ENCODE peak calls at places on chromosomes 16 and 17, in ten cellular contexts. S is naive thymus-derived CD4-positive, alpha-beta T cell; W is GM23338; B is RWPE2; M is aorta; G is body of pancreas; K is CD8-positive, alpha-beta T cell; A is upper lobe of left lung; E is upper lobe of right lung; O is right lobe of liver. F is an unnamed sample.

GRCh38 chr16:19549688-19550087 is 5.8 kb upstream of the VPS35L start:
- ATAC-seq in E (no peak), K (no peak), O (no peak), G (no peak), B (no peak), S (no peak), M (no peak), A (no peak), W (no peak), F (no peak)

GRCh38 chr16:81817296-81817695 is 38.2 kb downstream of the PLCG2 start:
- ATAC-seq in A (no peak), K (peak), O (no peak), W (no peak), E (no peak), B (no peak), G (no peak), M (no peak), S (peak), F (no peak)

GRCh38 chr17:77392376-77393273 is 251.9 kb downstream of the SEC14L1 start:
- ATAC-seq in A (peak), M (peak), E (peak), K (no peak), W (peak), B (no peak), O (peak), S (no peak), G (peak), F (peak)

GRCh38 chr17:78137392-78138203 is 7.0 kb downstream of the TMC8 start:
- ATAC-seq in G (no peak), K (no peak), E (no peak), M (no peak), O (no peak), S (no peak), B (no peak), A (no peak), W (no peak), F (no peak)

GRCh38 chr16:11395008-11395948 is 50.0 kb downstream of the RMI2 start:
- ATAC-seq in E (no peak), K (no peak), S (no peak), W (no peak), B (no peak), M (no peak), G (no peak), O (no peak), A (no peak), F (no peak)

GRCh38 chr17:48299760-48300159 is 130.3 kb downstream of the SKAP1 start:
- ATAC-seq in S (no peak), M (no peak), E (no peak), A (no peak), K (no peak), G (no peak), B (no peak), W (no peak), O (no peak), F (no peak)

GRCh38 chr17:27984816-27985215 is 57.7 kb upstream of the NLK start:
- ATAC-seq in B (no peak), M (no peak), K (no peak), W (no peak), G (peak), A (no peak), S (no peak), E (peak), O (peak), F (peak)

GRCh38 chr17:78793415-78793814 is 11.3 kb upstream of the CYTH1 start:
- ATAC-seq in M (no peak), K (no peak), S (no peak), G (no peak), E (no peak), A (no peak), B (no peak), W (no peak), O (no peak), F (no peak)

GRCh38 chr17:74234482-74234881 is 21.1 kb downstream of the TTYH2 start:
- ATAC-seq in W (no peak), O (no peak), B (no peak), G (no peak), K (no peak), S (no peak), M (no peak), E (no peak), A (no peak), F (no peak)

GRCh38 chr17:65885484-65885883 is 306.4 kb downstream of the CEP112 start:
- ATAC-seq in E (no peak), A (no peak), B (no peak), W (no peak), K (no peak), M (no peak), G (no peak), S (no peak), O (no peak), F (no peak)

GRCh38 chr17:5044630-5045029 is 9.4 kb upstream of the SLC52A1 start:
- ATAC-seq in B (no peak), A (no peak), E (no peak), G (no peak), W (no peak), O (no peak), M (no peak), K (no peak), S (no peak), F (no peak)

GRCh38 chr16:396605-397004 is 394 bp upstream of the NME4 start:
- ATAC-seq in A (peak), W (peak), K (no peak), S (no peak), O (peak), G (no peak), E (no peak), B (no peak), M (no peak), F (peak)

GRCh38 chr17:58322581-58323419 is 5.8 kb downstream of the TSPOAP1 start:
- ATAC-seq in A (no peak), B (no peak), S (no peak), K (no peak), O (no peak), G (no peak), W (no peak), E (no peak), M (no peak), F (no peak)

GRCh38 chr17:74953129-74953687 is 17.5 kb downstream of the OTOP3 start:
- ATAC-seq in K (no peak), S (no peak), M (no peak), E (no peak), O (no peak), B (no peak), A (no peak), W (no peak), G (no peak), F (no peak)

GRCh38 chr17:82871776-82872561 is 32.1 kb upstream of the ZNF750 start:
- ATAC-seq in W (no peak), A (no peak), E (no peak), M (no peak), K (no peak), O (no peak), G (no peak), S (no peak), B (no peak), F (no peak)

GRCh38 chr17:2418572-2418971 is 17.7 kb upstream of the MNT start:
- ATAC-seq in B (no peak), A (no peak), M (no peak), S (no peak), G (peak), E (peak), O (no peak), K (no peak), W (no peak), F (peak)

GRCh38 chr17:66422181-66422580 is 119.8 kb downstream of the PRKCA start:
- ATAC-seq in G (peak), O (peak), K (no peak), S (no peak), M (no peak), B (peak), E (no peak), W (no peak), A (peak), F (no peak)

GRCh38 chr16:27624154-27625049 is 74.5 kb downstream of the KATNIP start:
- ATAC-seq in E (no peak), O (peak), K (no peak), W (no peak), M (no peak), A (no peak), S (no peak), G (no peak), B (no peak), F (no peak)

GRCh38 chr17:29048440-29049360 is 5.8 kb downstream of the PIPOX start:
- ATAC-seq in K (no peak), S (no peak), M (no peak), G (no peak), A (no peak), E (no peak), W (peak), B (peak), O (no peak), F (no peak)

GRCh38 chr17:76561799-76562268 is 22.0 kb downstream of the PRCD start:
- ATAC-seq in W (no peak), M (no peak), G (peak), O (no peak), E (no peak), S (no peak), B (peak), K (no peak), A (no peak), F (no peak)

GRCh38 chr17:12665263-12666210 is at the start of gene MYOCD:
- ATAC-seq in S (no peak), M (peak), A (peak), K (no peak), B (peak), W (peak), O (peak), E (peak), G (peak), F (peak)

GRCh38 chr17:67466251-67466650 is 89.2 kb downstream of the PITPNC1 start:
- ATAC-seq in G (no peak), M (no peak), O (no peak), W (peak), K (no peak), E (no peak), A (no peak), S (no peak), B (no peak), F (no peak)

GRCh38 chr17:70629902-70630301 is 460.6 kb downstream of the KCNJ2 start:
- ATAC-seq in M (no peak), A (no peak), E (no peak), K (no peak), W (no peak), B (no peak), S (no peak), O (no peak), G (no peak), F (no peak)

GRCh38 chr17:12620200-12620720 is 45.4 kb upstream of the MYOCD start:
- ATAC-seq in B (peak), K (no peak), S (no peak), W (peak), E (no peak), G (no peak), O (no peak), M (no peak), A (no peak), F (no peak)

GRCh38 chr17:12730931-12731521 is 58.3 kb upstream of the ARHGAP44 start:
- ATAC-seq in W (peak), G (peak), M (peak), S (no peak), K (no peak), A (peak), B (peak), E (peak), O (peak), F (peak)

GRCh38 chr16:19294156-19294649 is 8.7 kb downstream of the CLEC19A start:
- ATAC-seq in O (peak), G (peak), E (peak), B (no peak), M (peak), W (no peak), K (no peak), S (peak), A (peak), F (peak)

GRCh38 chr17:36978810-36979584 is 30.2 kb downstream of the AATF start:
- ATAC-seq in E (no peak), S (no peak), K (no peak), A (no peak), O (no peak), G (no peak), B (peak), M (no peak), W (no peak), F (no peak)

GRCh38 chr17:29214215-29215146 is 32.2 kb upstream of the CRYBA1 start:
- ATAC-seq in E (peak), B (no peak), O (peak), K (no peak), G (no peak), M (no peak), A (peak), W (no peak), S (peak), F (no peak)

GRCh38 chr17:40915721-40916256 is 21.7 kb downstream of the KRT23 start:
- ATAC-seq in B (peak), O (no peak), M (no peak), S (peak), G (peak), E (peak), A (peak), W (no peak), K (no peak), F (no peak)

GRCh38 chr17:19344311-19345066 is 18.0 kb downstream of the B9D1 start:
- ATAC-seq in M (no peak), G (no peak), A (no peak), E (no peak), S (no peak), O (no peak), W (no peak), B (no peak), K (no peak), F (no peak)

GRCh38 chr16:83932304-83932703 is 20.7 kb upstream of the OSGIN1 start:
- ATAC-seq in W (peak), O (no peak), E (no peak), B (no peak), A (no peak), S (no peak), K (no peak), G (no peak), M (no peak), F (no peak)

GRCh38 chr17:82922646-82923045 is 82.8 kb upstream of the ZNF750 start:
- ATAC-seq in M (no peak), K (no peak), E (no peak), W (no peak), O (peak), S (no peak), B (no peak), G (peak), A (no peak), F (no peak)

GRCh38 chr16:9014389-9014788 is 50.7 kb upstream of the USP7 start:
- ATAC-seq in S (no peak), M (no peak), W (no peak), A (no peak), E (no peak), G (no peak), O (no peak), K (no peak), B (no peak), F (no peak)

GRCh38 chr17:48064638-48065037 is 16.5 kb downstream of the NFE2L1 start:
- ATAC-seq in G (no peak), K (no peak), E (no peak), S (no peak), M (no peak), W (peak), O (no peak), A (no peak), B (no peak), F (no peak)

GRCh38 chr16:25966172-25967097 is 274.7 kb downstream of the HS3ST4 start:
- ATAC-seq in K (no peak), B (no peak), S (no peak), O (no peak), M (no peak), G (no peak), A (no peak), W (no peak), E (no peak), F (no peak)

GRCh38 chr17:35372846-35373531 is 432 bp downstream of the SLFN11 start:
- ATAC-seq in W (peak), B (no peak), S (peak), G (peak), A (peak), O (peak), K (peak), M (peak), E (peak), F (peak)

GRCh38 chr17:82956726-82957468 is 117.1 kb upstream of the ZNF750 start:
- ATAC-seq in M (peak), G (peak), S (no peak), O (no peak), E (peak), W (no peak), B (no peak), A (no peak), K (no peak), F (no peak)

GRCh38 chr16:69814078-69814477 is 51.9 kb downstream of the WWP2 start:
- ATAC-seq in K (no peak), O (no peak), B (no peak), E (no peak), G (peak), S (no peak), M (no peak), A (no peak), W (no peak), F (no peak)

GRCh38 chr16:57601801-57602478 is 26.5 kb upstream of the ADGRG1 start:
- ATAC-seq in G (no peak), S (peak), O (peak), E (peak), W (no peak), A (no peak), M (no peak), B (no peak), K (peak), F (no peak)
- H3K4me3 ChIP-seq in G (no peak), S (no peak), O (no peak), E (no peak), W (no peak), A (no peak), M (no peak), B (no peak), K (peak), F (no peak)

GRCh38 chr16:68275611-68276191 is 11.4 kb downstream of the SLC7A6 start:
- ATAC-seq in O (no peak), K (peak), E (no peak), M (no peak), W (no peak), S (peak), A (no peak), G (no peak), B (peak), F (no peak)
- H3K4me3 ChIP-seq in O (no peak), K (peak), E (no peak), M (no peak), W (no peak), S (peak), A (no peak), G (no peak), B (no peak), F (no peak)

DNA sequence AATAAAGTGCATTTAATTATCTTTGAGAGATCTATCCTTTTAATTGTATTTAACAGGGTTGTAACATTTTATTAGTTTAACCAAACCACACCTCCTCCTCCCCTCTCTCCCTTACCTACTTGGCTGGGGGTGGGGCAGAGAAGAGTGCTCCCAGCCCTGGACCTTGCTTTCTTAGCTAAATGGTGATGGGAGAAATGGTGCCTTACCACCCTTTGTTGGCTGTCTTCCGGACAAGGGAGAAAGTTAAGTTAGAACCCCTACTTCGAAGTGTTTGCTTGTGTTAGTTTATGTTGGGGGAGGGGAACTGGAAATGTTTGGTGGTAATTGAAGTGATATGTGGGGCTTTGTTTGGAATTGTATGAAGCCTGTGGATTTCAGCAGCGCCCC is 3.9 kb downstream of the FZD2 start:
- ATAC-seq in A (no peak), M (no peak), S (no peak), W (no peak), K (no peak), B (no peak), O (no peak), E (no peak), G (no peak), F (no peak)
- H3K4me3 ChIP-seq in A (no peak), M (no peak), S (no peak), W (peak), K (no peak), B (no peak), O (no peak), E (no peak), G (no peak), F (no peak)

GRCh38 chr16:31488630-31489564 is 6.0 kb downstream of the SLC5A2 start:
- ATAC-seq in B (peak), M (peak), S (no peak), O (peak), K (no peak), A (no peak), E (no peak), W (peak), G (no peak), F (no peak)
- H3K4me3 ChIP-seq in B (peak), M (no peak), S (no peak), O (no peak), K (peak), A (peak), E (peak), W (peak), G (no peak), F (peak)

GRCh38 chr16:1978476-1979120 is 2.7 kb downstream of the NOXO1 start:
- ATAC-seq in E (no peak), G (no peak), B (no peak), W (peak), S (no peak), A (no peak), M (no peak), O (no peak), K (no peak), F (no peak)
- H3K4me3 ChIP-seq in E (peak), G (peak), B (peak), W (peak), S (no peak), A (peak), M (no peak), O (no peak), K (no peak), F (no peak)

GRCh38 chr16:79444522-79445040 is 156.0 kb downstream of the MAF start:
- ATAC-seq in E (no peak), G (no peak), W (no peak), A (no peak), S (no peak), B (no peak), M (no peak), O (no peak), K (no peak), F (no peak)
- H3K4me3 ChIP-seq in E (no peak), G (no peak), W (no peak), A (no peak), S (no peak), B (no peak), M (no peak), O (no peak), K (no peak), F (no peak)

DNA sequence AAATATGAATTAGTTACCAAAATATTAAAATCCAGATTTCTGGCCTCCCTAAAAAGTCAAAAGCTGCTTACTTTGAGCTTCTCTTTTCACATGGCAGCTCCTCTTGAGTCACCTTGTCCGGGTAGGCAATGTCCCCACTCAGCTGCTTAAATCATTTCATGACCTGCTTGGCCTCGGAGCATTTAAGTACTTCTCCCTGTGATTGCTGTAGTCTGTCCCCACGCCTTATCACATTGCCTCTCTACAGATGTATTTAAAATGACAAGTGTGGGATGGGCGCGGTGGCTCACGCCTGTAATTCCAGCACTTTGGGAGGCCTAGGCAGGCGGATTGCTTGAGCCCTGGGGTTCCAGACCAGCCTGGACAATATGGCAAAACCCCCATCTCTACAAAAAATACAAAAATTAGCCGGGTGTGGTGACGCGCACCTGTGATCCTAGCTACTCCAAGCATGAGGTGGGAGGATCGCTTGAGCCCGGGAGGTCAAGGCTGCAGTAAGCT is 1.2 kb upstream of the GJC1 start:
- ATAC-seq in K (no peak), B (no peak), A (no peak), G (no peak), W (peak), M (no peak), E (no peak), O (no peak), S (no peak), F (no peak)
- H3K4me3 ChIP-seq in K (no peak), B (no peak), A (no peak), G (no peak), W (peak), M (no peak), E (no peak), O (no peak), S (no peak), F (no peak)

DNA sequence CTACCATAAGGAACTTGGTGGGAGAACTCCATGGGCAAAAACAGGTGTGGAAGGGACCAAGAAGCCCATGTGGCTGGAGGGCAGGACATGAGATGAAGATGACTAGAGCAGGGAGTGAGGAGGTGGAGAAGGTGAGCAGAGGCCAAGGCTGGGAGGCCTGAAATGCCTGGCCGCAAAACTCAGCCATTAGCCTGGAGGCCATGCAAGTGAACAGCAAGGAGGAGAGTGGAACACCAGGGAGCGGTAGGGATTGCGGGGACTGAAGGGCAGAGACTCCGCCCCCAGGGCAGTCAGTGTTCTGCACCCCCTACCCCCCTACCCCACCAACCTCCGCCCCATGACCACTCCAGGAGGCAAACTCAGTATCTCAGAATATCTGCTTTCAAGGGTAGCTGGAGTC is 17.0 kb downstream of the BCL7C start:
- ATAC-seq in E (no peak), O (no peak), A (no peak), G (no peak), S (no peak), B (no peak), K (no peak), W (peak), M (no peak), F (no peak)
- H3K4me3 ChIP-seq in E (peak), O (no peak), A (peak), G (no peak), S (peak), B (no peak), K (peak), W (peak), M (no peak), F (no peak)

GRCh38 chr17:45357364-45357997 is 40.7 kb upstream of the MAP3K14 start:
- ATAC-seq in A (no peak), B (no peak), W (no peak), S (no peak), M (no peak), E (no peak), O (no peak), K (no peak), G (no peak), F (no peak)
- H3K4me3 ChIP-seq in A (no peak), B (no peak), W (no peak), S (no peak), M (no peak), E (no peak), O (no peak), K (no peak), G (no peak), F (no peak)

GRCh38 chr17:8073627-8074485 is 13.7 kb downstream of the ALOX12B start:
- ATAC-seq in O (peak), A (peak), E (peak), G (peak), M (peak), W (peak), K (peak), B (peak), S (peak), F (peak)
- H3K4me3 ChIP-seq in O (no peak), A (no peak), E (no peak), G (no peak), M (no peak), W (peak), K (peak), B (peak), S (peak), F (no peak)